ENCODE peak calls at places on chromosomes 5 and 9, in six cellular contexts. W is adrenal gland, P is fibroblast of mammary gland, Y is pancreas, V is fibroblast of the aortic adventitia, R is osteoblast. K is an unnamed sample.

GRCh38 chr9:114054191-114054690 is 23.9 kb downstream of the AMBP start:
- DNase-seq in R (peak; percentile 11), Y (no peak), V (no peak), W (no peak), P (no peak), K (no peak)

GRCh38 chr9:91930475-91930874 is 19.6 kb downstream of the ROR2 start:
- DNase-seq in P (peak; percentile 33), Y (no peak), R (no peak), V (no peak), W (no peak), K (no peak)

GRCh38 chr9:114364528-114365041 is 23.2 kb downstream of the AKNA start:
- DNase-seq in V (no peak), R (no peak), Y (no peak), W (no peak), P (no peak), K (no peak)

GRCh38 chr9:126150411-126151030 is 176.1 kb upstream of the MVB12B start:
- DNase-seq in P (no peak), W (no peak), R (no peak), V (no peak), Y (no peak), K (no peak)

GRCh38 chr5:119022017-119022745 is 33.8 kb upstream of the DTWD2 start:
- DNase-seq in R (peak; percentile 81), P (peak; percentile 62), Y (no peak), W (no peak), V (peak; percentile 72), K (no peak)

GRCh38 chr5:98309785-98310566 is 463.5 kb upstream of the RGMB start:
- DNase-seq in W (no peak), P (peak; percentile 99), R (peak; percentile 84), V (peak; percentile 90), Y (no peak), K (peak; percentile 12)

GRCh38 chr9:7780261-7780988 is 19.2 kb downstream of the DMAC1 start:
- DNase-seq in V (peak; percentile 32), P (peak; percentile 80), W (no peak), R (peak; percentile 76), Y (no peak), K (no peak)

GRCh38 chr5:172594431-172594830 is 46.6 kb upstream of the NEURL1B start:
- DNase-seq in W (no peak), Y (no peak), P (no peak), R (no peak), V (no peak), K (no peak)

GRCh38 chr5:83718195-83718825 is 2.3 kb downstream of the HAPLN1 start:
- DNase-seq in V (peak; percentile 86), W (peak; percentile 26), R (peak; percentile 78), P (peak; percentile 69), Y (peak; percentile 5), K (peak; percentile 55)

GRCh38 chr5:150644496-150644895 is 4.0 kb downstream of the SYNPO start:
- DNase-seq in R (no peak), P (no peak), Y (peak; percentile 68), W (peak; percentile 95), V (no peak), K (no peak)

GRCh38 chr9:108442604-108443277 is 413.0 kb downstream of the ACTL7B start:
- DNase-seq in W (no peak), R (no peak), Y (no peak), P (peak; percentile 76), V (peak; percentile 54), K (no peak)

GRCh38 chr9:19286634-19287188 is 56.2 kb downstream of the DENND4C start:
- DNase-seq in P (peak; percentile 42), Y (no peak), R (no peak), V (peak; percentile 34), W (no peak), K (no peak)

GRCh38 chr5:473344-474192 is 30.6 kb downstream of the EXOC3 start:
- DNase-seq in Y (peak; percentile 26), W (peak; percentile 30), V (peak; percentile 43), R (peak; percentile 95), P (peak; percentile 17), K (no peak)

GRCh38 chr5:45648744-45649143 is 47.4 kb downstream of the HCN1 start:
- DNase-seq in R (no peak), P (no peak), Y (no peak), W (no peak), V (no peak), K (no peak)

GRCh38 chr5:128111818-128112448 is 28.4 kb downstream of the SLC12A2 start:
- DNase-seq in R (peak; percentile 90), V (peak; percentile 45), Y (no peak), P (peak; percentile 53), W (no peak), K (no peak)

GRCh38 chr5:93279292-93279974 is 301.6 kb downstream of the NR2F1-AS1 start:
- DNase-seq in Y (no peak), P (peak; percentile 6), W (no peak), V (peak; percentile 26), R (no peak), K (no peak)

GRCh38 chr5:1304059-1304458 is 9.2 kb upstream of the TERT start:
- DNase-seq in W (no peak), P (no peak), V (no peak), R (no peak), Y (no peak), K (no peak)

GRCh38 chr5:34717426-34718327 is 61.5 kb downstream of the RAI14 start:
- DNase-seq in P (peak; percentile 97), R (peak; percentile 88), W (no peak), Y (no peak), V (peak; percentile 90), K (no peak)

GRCh38 chr9:131636593-131636992 is 91.3 kb downstream of the PRRT1B start:
- DNase-seq in V (no peak), P (no peak), Y (no peak), R (no peak), W (no peak), K (no peak)

GRCh38 chr5:100794844-100795243 is 108.2 kb downstream of the ST8SIA4 start:
- DNase-seq in W (no peak), Y (no peak), V (no peak), P (no peak), R (no peak), K (no peak)

GRCh38 chr5:146283344-146283761 is 55.3 kb upstream of the POU4F3 start:
- DNase-seq in V (peak; percentile 78), R (no peak), Y (no peak), W (no peak), P (peak; percentile 83), K (no peak)

GRCh38 chr5:136802382-136802781 is 437.0 kb upstream of the TRPC7 start:
- DNase-seq in W (peak; percentile 37), V (peak; percentile 68), R (no peak), P (peak; percentile 54), Y (no peak), K (no peak)

GRCh38 chr5:65262094-65262493 is 219.6 kb downstream of the ADAMTS6 start:
- DNase-seq in R (no peak), W (peak; percentile 15), P (no peak), V (no peak), Y (no peak), K (peak; percentile 6)

GRCh38 chr9:111107141-111107540 is 68.9 kb upstream of the LPAR1 start:
- DNase-seq in V (no peak), Y (no peak), W (no peak), P (no peak), R (no peak), K (no peak)

GRCh38 chr5:4627887-4628286 is 512.2 kb upstream of the ADAMTS16 start:
- DNase-seq in W (no peak), V (no peak), P (no peak), R (no peak), Y (no peak), K (no peak)

GRCh38 chr5:4630031-4630430 is 510.1 kb upstream of the ADAMTS16 start:
- DNase-seq in R (no peak), P (no peak), V (no peak), Y (no peak), W (no peak), K (no peak)

GRCh38 chr5:4625206-4625896 is 514.8 kb upstream of the ADAMTS16 start:
- DNase-seq in Y (no peak), W (no peak), V (no peak), P (no peak), R (no peak), K (no peak)

DNA sequence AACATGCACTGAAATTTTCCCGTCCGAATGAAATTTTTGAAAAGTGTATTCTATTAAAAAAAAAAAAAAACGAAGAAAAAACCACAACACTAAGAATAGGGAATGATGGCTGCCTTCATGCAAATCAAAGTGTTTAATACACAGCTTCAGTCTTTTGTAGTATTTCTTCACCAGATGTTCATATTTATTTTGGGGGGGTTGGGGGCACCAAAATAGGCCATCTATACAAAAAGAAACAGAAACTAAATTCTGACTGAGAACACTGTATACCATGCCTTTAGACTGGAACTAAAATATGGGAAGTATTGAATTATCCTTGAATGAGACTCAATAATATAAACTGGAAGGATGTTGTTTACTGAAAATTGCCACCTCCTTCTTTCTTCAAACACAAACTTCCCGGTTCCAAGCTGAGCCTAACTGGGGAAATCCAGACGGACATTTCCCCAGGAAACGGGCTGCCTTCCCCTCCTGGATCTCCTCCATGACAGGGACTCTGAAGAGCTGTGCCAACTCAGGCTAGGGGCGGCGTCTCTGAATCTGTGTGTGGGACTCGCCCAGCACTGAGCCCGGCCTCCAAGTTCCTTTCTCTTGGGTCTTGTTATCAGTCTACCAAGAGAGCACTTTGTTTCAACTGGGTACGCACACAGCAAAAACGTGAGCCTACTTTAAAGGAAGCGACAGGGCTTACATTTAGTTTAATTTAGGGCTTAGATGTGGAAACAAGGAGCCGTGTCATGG is 511.3 kb upstream of the ADAMTS16 start:
- DNase-seq in V (no peak), R (no peak), P (no peak), Y (no peak), W (no peak), K (no peak)
- H3K4me3 ChIP-seq in V (no peak overlapping the region), R (no peak overlapping the region), P (no peak overlapping the region), Y (no peak overlapping the region), W (no peak overlapping the region), K (no peak overlapping the region)

GRCh38 chr5:168881427-168882149 is 302.4 kb upstream of the PANK3 start:
- DNase-seq in V (no peak), P (no peak), Y (no peak), R (no peak), W (no peak), K (no peak)
- H3K4me3 ChIP-seq in V (no peak overlapping the region), P (no peak overlapping the region), Y (no peak overlapping the region), R (no peak overlapping the region), W (no peak overlapping the region), K (no peak overlapping the region)

GRCh38 chr5:113292535-113292934 is 142.3 kb downstream of the TSSK1B start:
- DNase-seq in P (no peak), V (peak; percentile 35), R (no peak), W (no peak), Y (no peak), K (no peak)
- H3K4me3 ChIP-seq in P (no peak overlapping the region), V (peak overlapping the region; percentile 89), R (no peak overlapping the region), W (no peak overlapping the region), Y (no peak overlapping the region), K (peak overlapping the region; percentile 77)

GRCh38 chr9:68710082-68710481 is 5.0 kb downstream of the PIP5K1B start:
- DNase-seq in R (no peak), P (no peak), Y (no peak), V (no peak), W (no peak), K (no peak)

GRCh38 chr9:68709291-68709970 is 4.4 kb downstream of the PIP5K1B start:
- DNase-seq in R (no peak), V (no peak), W (no peak), P (no peak), Y (no peak), K (no peak)

GRCh38 chr9:68708513-68708912 is 3.5 kb downstream of the PIP5K1B start:
- DNase-seq in P (no peak), Y (no peak), V (no peak), W (no peak), R (no peak), K (no peak)

GRCh38 chr9:68706579-68707201 is 1.6 kb downstream of the PIP5K1B start:
- DNase-seq in R (no peak), V (no peak), W (no peak), Y (no peak), P (no peak), K (no peak)

GRCh38 chr9:68708089-68708488 is 3.0 kb downstream of the PIP5K1B start:
- DNase-seq in R (no peak), P (no peak), W (no peak), V (no peak), Y (no peak), K (no peak)
- H3K4me3 ChIP-seq in R (no peak overlapping the region), P (no peak overlapping the region), W (no peak overlapping the region), V (no peak overlapping the region), Y (no peak overlapping the region), K (no peak overlapping the region)

K was measured in heart right ventricle.